ENCODE peak calls at places on chromosome 12, in four cellular contexts. W is neuronal stem cell, T is suprapubic skin, P is neural progenitor cell. Q is an unnamed sample.

GRCh38 chr12:131075194-131075593 is 121.5 kb downstream of the ADGRD1 start:
- DNase-seq in W (no peak), T (peak; percentile 41), P (no peak), Q (no peak)

GRCh38 chr12:47458273-47458672 is 247.6 kb downstream of the RPAP3 start:
- DNase-seq in W (no peak), T (no peak), P (no peak), Q (no peak)

GRCh38 chr12:20497707-20498106 is 129.4 kb downstream of the PDE3A start:
- DNase-seq in W (no peak), T (no peak), P (no peak), Q (no peak)

GRCh38 chr12:21891763-21892217 is 49.4 kb downstream of the ABCC9 start:
- DNase-seq in W (no peak), T (no peak), P (no peak), Q (no peak)

GRCh38 chr12:10941916-10942607 is 3.0 kb upstream of the TAS2R14 start:
- DNase-seq in W (no peak), T (no peak), P (no peak), Q (no peak)

GRCh38 chr12:132282950-132283771 is 46.2 kb downstream of the GALNT9 start:
- DNase-seq in W (no peak), T (no peak), P (no peak), Q (peak; percentile 5)

GRCh38 chr12:121203482-121203881 is 6.4 kb upstream of the P2RX4 start:
- DNase-seq in W (no peak), T (no peak), P (no peak), Q (no peak)

GRCh38 chr12:91687052-91688017 is 458.3 kb downstream of the BTG1 start:
- DNase-seq in W (no peak), T (no peak), P (no peak), Q (no peak)

GRCh38 chr12:69284131-69284530 is 44.8 kb downstream of the CPSF6 start:
- DNase-seq in W (peak; percentile 12), T (peak; percentile 86), P (peak; percentile 81), Q (peak; percentile 1)
- H3K4me3 ChIP-seq in W (no peak overlapping the region), T (peak overlapping the region; percentile 38), P (peak overlapping the region; percentile 20), Q (peak overlapping the region; percentile 27)

GRCh38 chr12:6921996-6922935 is 5.5 kb upstream of the ATN1 start:
- DNase-seq in W (no peak), T (no peak), P (no peak), Q (no peak)
- H3K4me1 ChIP-seq in W (peaks cover 18% of the 10 kb centered on the region), T (peaks cover 30% of the 10 kb centered on the region), P (peaks cover 27% of the 10 kb centered on the region), Q (peaks cover 8% of the 10 kb centered on the region)

DNA sequence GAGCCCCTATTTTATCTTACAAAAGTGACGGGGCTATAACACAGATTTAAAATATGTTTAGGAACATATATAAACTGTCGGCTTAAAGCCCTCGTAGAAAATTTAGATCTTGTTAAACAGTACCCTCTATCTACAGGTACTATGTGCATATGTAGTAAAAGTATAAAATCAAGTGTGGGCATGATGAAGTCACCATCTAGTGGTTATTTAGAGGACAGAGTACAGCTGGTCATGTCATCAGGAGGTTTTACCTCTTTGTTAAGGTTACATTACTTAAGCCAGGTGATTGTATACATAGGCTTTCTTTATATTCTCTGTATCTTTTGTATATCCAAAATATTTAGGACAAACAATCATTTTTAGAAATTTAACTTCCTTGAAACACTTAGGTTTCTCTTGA is 18.2 kb upstream of the TNS2 start:
- DNase-seq in W (no peak), T (no peak), P (no peak), Q (no peak)
- H3K36me3 ChIP-seq in W (peaks cover 37% of the 10 kb centered on the region), T (peaks cover 91% of the 10 kb centered on the region), P (peaks cover 33% of the 10 kb centered on the region), Q (peaks cover 82% of the 10 kb centered on the region)

DNA sequence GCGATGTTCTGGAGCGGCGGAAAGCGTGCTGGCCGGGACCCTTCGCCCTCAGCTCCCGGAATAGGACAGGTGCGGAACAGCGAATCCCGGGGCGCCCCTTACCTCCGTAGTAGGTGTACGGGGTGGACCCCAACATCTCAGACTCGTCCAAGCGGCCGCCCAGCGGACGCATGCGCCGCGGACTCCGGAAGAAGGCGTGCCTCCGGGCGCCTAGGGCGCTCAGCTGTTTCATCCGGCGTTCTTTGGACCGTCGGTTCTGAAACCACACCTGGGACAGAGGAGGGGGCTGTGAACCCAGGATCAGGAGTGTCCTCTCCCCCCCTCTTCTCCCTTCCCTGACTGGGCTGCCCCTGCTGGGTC is 4.5 kb downstream of the LHX5 start:
- DNase-seq in W (no peak), T (no peak), P (no peak), Q (no peak)
- H3K4me3 ChIP-seq in W (no peak overlapping the region), T (peak overlapping the region; percentile 43), P (peak overlapping the region; percentile 95), Q (no peak overlapping the region)

GRCh38 chr12:124381454-124382207 is 86.7 kb downstream of the RFLNA start:
- DNase-seq in W (no peak), T (peak; percentile 97), P (no peak), Q (no peak)

GRCh38 chr12:124377981-124378509 is 83.2 kb downstream of the RFLNA start:
- DNase-seq in W (no peak), T (no peak), P (no peak), Q (no peak)

GRCh38 chr12:124380793-124381453 is 86.0 kb downstream of the RFLNA start:
- DNase-seq in W (no peak), T (no peak), P (no peak), Q (no peak)

GRCh38 chr12:124379379-124379937 is 84.6 kb downstream of the RFLNA start:
- DNase-seq in W (no peak), T (no peak), P (no peak), Q (no peak)

DNA sequence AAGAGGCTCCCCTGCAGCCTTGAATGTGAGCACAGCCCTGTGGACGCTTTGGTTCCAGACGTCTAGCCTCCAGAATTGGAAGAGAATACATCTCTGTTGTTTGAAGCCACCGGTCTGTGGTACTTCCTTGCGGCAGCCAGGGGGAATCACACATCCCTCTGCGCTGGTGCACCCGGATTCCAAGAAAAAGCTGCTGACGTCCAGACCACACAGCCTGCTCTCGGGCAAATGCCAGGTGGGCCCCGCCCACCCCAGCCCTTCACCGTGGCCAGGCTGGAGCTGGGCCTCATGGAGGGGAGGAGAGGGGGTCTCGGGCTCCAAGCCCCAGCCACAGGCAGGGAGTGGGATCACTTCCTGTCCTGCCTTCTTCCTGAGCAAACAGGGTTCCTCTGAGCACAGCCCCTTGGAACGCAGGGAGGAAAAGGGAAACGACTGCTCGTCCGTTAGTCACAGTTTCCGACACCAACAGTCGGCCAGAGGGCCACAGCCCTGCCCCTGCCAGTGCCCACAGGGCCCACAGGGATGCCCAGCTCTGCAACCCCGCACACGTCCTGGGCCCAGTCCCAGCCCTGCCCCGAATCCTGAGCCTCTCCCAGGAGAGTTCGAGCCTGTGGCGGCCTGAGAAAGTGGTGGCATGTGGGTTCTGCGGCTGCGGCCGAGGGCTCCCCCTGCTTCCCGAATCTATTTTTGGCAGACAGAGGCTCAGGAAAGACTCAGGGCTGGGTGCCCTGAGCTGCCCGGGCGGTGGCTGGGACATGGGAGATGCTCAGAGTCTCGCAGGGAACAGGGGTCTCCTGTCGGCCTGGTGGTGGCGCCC is 85.3 kb downstream of the RFLNA start:
- DNase-seq in W (no peak), T (no peak), P (peak; percentile 48), Q (no peak)
- H3K4me1 ChIP-seq in W (peaks cover 2% of the 10 kb centered on the region), T (peaks cover 50% of the 10 kb centered on the region), P (no peaks in the 10 kb centered on the region), Q (no peaks in the 10 kb centered on the region)

DNA sequence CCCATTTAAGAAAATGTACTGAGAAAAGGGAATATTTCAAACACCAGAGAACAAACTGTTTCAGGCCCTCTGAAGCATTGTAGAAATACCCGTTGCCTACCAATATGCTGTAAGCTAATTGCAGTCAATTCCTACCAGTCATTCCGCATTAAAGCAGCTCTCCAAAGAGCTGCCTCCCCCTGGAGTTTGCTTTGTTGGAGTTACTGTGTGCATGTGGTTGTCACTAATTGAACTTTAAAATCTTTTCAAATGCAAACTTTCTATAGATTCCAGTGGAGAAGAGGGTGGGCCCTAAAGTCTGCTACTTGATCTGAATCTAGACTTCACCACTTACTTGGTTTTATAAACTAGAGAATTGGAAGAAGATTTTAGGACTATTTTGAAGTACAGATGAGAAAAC is 112.7 kb downstream of the PLXNC1 start:
- DNase-seq in W (peak; percentile 59), T (no peak), P (peak; percentile 87), Q (no peak)
- H3K36me3 ChIP-seq in W (peaks cover 2% of the 10 kb centered on the region), T (no peaks in the 10 kb centered on the region), P (no peaks in the 10 kb centered on the region), Q (peaks cover 7% of the 10 kb centered on the region)

GRCh38 chr12:43271659-43272058 is 280.3 kb downstream of the ADAMTS20 start:
- DNase-seq in W (no peak), T (no peak), P (no peak), Q (no peak)
- H3K4me3 ChIP-seq in W (no peak overlapping the region), T (no peak overlapping the region), P (no peak overlapping the region), Q (no peak overlapping the region)